ENCODE peak calls at places on chromosomes 16 and 17, in ten cellular contexts. One of them, this sample, is unnamed.

GRCh38 chr16:87108941-87109340 is 208.3 kb downstream of the C16orf95 start:
- DNase-seq in naive thymus-derived CD4-positive, alpha-beta T cell: no peak
- DNase-seq in astrocyte of the cerebellum: no peak
- DNase-seq in mucosa of descending colon: no peak
- DNase-seq in HFF-Myc: no peak
- DNase-seq in HAP-1: no peak
- DNase-seq in fibroblast of villous mesenchyme: no peak
- DNase-seq in epithelial cell of esophagus: no peak
- DNase-seq in left ventricle myocardium inferior: no peak
- DNase-seq in GM23248: peak
- DNase-seq in this sample: no peak

GRCh38 chr17:56172517-56172982 is 19.3 kb downstream of the ANKFN1 start:
- DNase-seq in naive thymus-derived CD4-positive, alpha-beta T cell: no peak
- DNase-seq in astrocyte of the cerebellum: no peak
- DNase-seq in mucosa of descending colon: no peak
- DNase-seq in HFF-Myc: no peak
- DNase-seq in HAP-1: no peak
- DNase-seq in fibroblast of villous mesenchyme: no peak
- DNase-seq in epithelial cell of esophagus: no peak
- DNase-seq in left ventricle myocardium inferior: peak
- DNase-seq in GM23248: peak
- DNase-seq in this sample: no peak

GRCh38 chr17:67478266-67479118 is 101.4 kb downstream of the PITPNC1 start:
- DNase-seq in naive thymus-derived CD4-positive, alpha-beta T cell: no peak
- DNase-seq in astrocyte of the cerebellum: no peak
- DNase-seq in mucosa of descending colon: no peak
- DNase-seq in HFF-Myc: no peak
- DNase-seq in HAP-1: no peak
- DNase-seq in fibroblast of villous mesenchyme: no peak
- DNase-seq in epithelial cell of esophagus: no peak
- DNase-seq in left ventricle myocardium inferior: no peak
- DNase-seq in GM23248: no peak
- DNase-seq in this sample: no peak

GRCh38 chr16:81148277-81148676 is 52.1 kb upstream of the GCSH start:
- DNase-seq in naive thymus-derived CD4-positive, alpha-beta T cell: no peak
- DNase-seq in astrocyte of the cerebellum: no peak
- DNase-seq in mucosa of descending colon: no peak
- DNase-seq in HFF-Myc: no peak
- DNase-seq in HAP-1: no peak
- DNase-seq in fibroblast of villous mesenchyme: no peak
- DNase-seq in epithelial cell of esophagus: no peak
- DNase-seq in left ventricle myocardium inferior: no peak
- DNase-seq in GM23248: no peak
- DNase-seq in this sample: peak

GRCh38 chr17:46818319-46818928 is at the start of gene WNT3:
- DNase-seq in naive thymus-derived CD4-positive, alpha-beta T cell: no peak
- DNase-seq in astrocyte of the cerebellum: no peak
- DNase-seq in mucosa of descending colon: no peak
- DNase-seq in HFF-Myc: no peak
- DNase-seq in HAP-1: no peak
- DNase-seq in fibroblast of villous mesenchyme: no peak
- DNase-seq in epithelial cell of esophagus: peak
- DNase-seq in left ventricle myocardium inferior: no peak
- DNase-seq in GM23248: no peak
- DNase-seq in this sample: no peak

GRCh38 chr16:86257546-86257945 is 252.8 kb upstream of the FOXF1 start:
- DNase-seq in naive thymus-derived CD4-positive, alpha-beta T cell: no peak
- DNase-seq in astrocyte of the cerebellum: no peak
- DNase-seq in mucosa of descending colon: no peak
- DNase-seq in HFF-Myc: no peak
- DNase-seq in HAP-1: no peak
- DNase-seq in fibroblast of villous mesenchyme: peak
- DNase-seq in epithelial cell of esophagus: no peak
- DNase-seq in left ventricle myocardium inferior: no peak
- DNase-seq in GM23248: no peak
- DNase-seq in this sample: no peak

GRCh38 chr16:29815032-29815721 is 775 bp upstream of the PAGR1 start:
- DNase-seq in naive thymus-derived CD4-positive, alpha-beta T cell: no peak
- DNase-seq in astrocyte of the cerebellum: no peak
- DNase-seq in mucosa of descending colon: peak
- DNase-seq in HFF-Myc: no peak
- DNase-seq in HAP-1: peak
- DNase-seq in fibroblast of villous mesenchyme: no peak
- DNase-seq in epithelial cell of esophagus: no peak
- DNase-seq in left ventricle myocardium inferior: peak
- DNase-seq in GM23248: peak
- DNase-seq in this sample: no peak

GRCh38 chr16:19245326-19245925 is 40.1 kb upstream of the CLEC19A start:
- DNase-seq in naive thymus-derived CD4-positive, alpha-beta T cell: no peak
- DNase-seq in astrocyte of the cerebellum: no peak
- DNase-seq in mucosa of descending colon: no peak
- DNase-seq in HFF-Myc: no peak
- DNase-seq in HAP-1: no peak
- DNase-seq in fibroblast of villous mesenchyme: no peak
- DNase-seq in epithelial cell of esophagus: no peak
- DNase-seq in left ventricle myocardium inferior: no peak
- DNase-seq in GM23248: no peak
- DNase-seq in this sample: no peak

DNA sequence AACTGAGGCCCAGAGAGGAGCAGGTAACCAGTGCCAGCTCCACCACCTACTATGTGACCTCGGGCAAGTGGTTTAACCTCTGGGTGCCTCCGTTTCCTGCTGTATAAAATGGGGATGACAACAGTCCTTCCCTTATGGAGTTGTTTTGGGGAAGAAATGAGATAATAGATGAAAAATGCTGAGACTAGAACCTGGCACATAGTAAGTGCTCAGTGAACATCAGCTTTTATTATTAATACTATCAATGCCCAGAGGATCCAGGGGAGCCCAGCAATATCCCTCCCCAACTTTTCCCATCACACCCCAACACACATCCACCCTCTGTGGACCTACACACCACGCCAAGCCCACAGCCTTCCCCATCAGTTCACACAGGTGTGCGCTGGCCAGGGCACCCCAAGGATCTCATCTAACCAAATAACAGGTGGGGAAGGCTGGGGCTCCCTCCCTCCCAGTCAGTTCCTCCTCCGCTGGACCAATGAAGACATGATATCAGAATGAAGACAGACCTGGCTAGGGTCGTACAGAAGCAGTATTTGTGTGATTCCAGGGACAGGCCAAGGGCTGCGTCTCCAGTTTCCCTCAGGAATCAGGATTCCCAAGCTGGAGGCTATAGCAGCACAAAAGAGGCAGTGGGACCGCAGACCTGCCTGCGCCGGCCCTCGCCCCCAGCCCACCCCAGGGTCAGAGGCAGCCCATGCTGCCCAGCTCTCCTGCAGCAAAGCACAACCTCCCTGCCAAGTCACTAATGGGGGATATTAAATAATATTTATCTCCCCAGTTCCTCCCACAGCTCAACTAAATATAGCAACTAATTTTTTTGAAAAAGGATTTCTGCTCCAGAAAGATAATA is 1.8 kb downstream of the ATP2A3 start:
- DNase-seq in naive thymus-derived CD4-positive, alpha-beta T cell: no peak
- DNase-seq in astrocyte of the cerebellum: no peak
- DNase-seq in mucosa of descending colon: no peak
- DNase-seq in HFF-Myc: no peak
- DNase-seq in HAP-1: no peak
- DNase-seq in fibroblast of villous mesenchyme: no peak
- DNase-seq in epithelial cell of esophagus: no peak
- DNase-seq in left ventricle myocardium inferior: no peak
- DNase-seq in GM23248: no peak
- DNase-seq in this sample: no peak
- H3K4me3 ChIP-seq in naive thymus-derived CD4-positive, alpha-beta T cell: peak
- H3K4me3 ChIP-seq in astrocyte of the cerebellum: no peak
- H3K4me3 ChIP-seq in mucosa of descending colon: no peak
- H3K4me3 ChIP-seq in HFF-Myc: no peak
- H3K4me3 ChIP-seq in HAP-1: no peak
- H3K4me3 ChIP-seq in fibroblast of villous mesenchyme: no peak
- H3K4me3 ChIP-seq in epithelial cell of esophagus: no peak
- H3K4me3 ChIP-seq in left ventricle myocardium inferior: peak
- H3K4me3 ChIP-seq in GM23248: no peak
- H3K4me3 ChIP-seq in this sample: no peak

GRCh38 chr17:2724783-2725164 is 13.2 kb upstream of the CLUH start:
- DNase-seq in naive thymus-derived CD4-positive, alpha-beta T cell: no peak
- DNase-seq in astrocyte of the cerebellum: no peak
- DNase-seq in mucosa of descending colon: peak
- DNase-seq in HFF-Myc: no peak
- DNase-seq in HAP-1: peak
- DNase-seq in fibroblast of villous mesenchyme: peak
- DNase-seq in epithelial cell of esophagus: peak
- DNase-seq in left ventricle myocardium inferior: no peak
- DNase-seq in GM23248: peak
- DNase-seq in this sample: peak

GRCh38 chr17:2722611-2723010 is 11.0 kb upstream of the CLUH start:
- DNase-seq in naive thymus-derived CD4-positive, alpha-beta T cell: no peak
- DNase-seq in astrocyte of the cerebellum: no peak
- DNase-seq in mucosa of descending colon: no peak
- DNase-seq in HFF-Myc: no peak
- DNase-seq in HAP-1: no peak
- DNase-seq in fibroblast of villous mesenchyme: no peak
- DNase-seq in epithelial cell of esophagus: no peak
- DNase-seq in left ventricle myocardium inferior: no peak
- DNase-seq in GM23248: no peak
- DNase-seq in this sample: no peak

GRCh38 chr17:2721603-2722002 is 10.0 kb upstream of the CLUH start:
- DNase-seq in naive thymus-derived CD4-positive, alpha-beta T cell: no peak
- DNase-seq in astrocyte of the cerebellum: no peak
- DNase-seq in mucosa of descending colon: peak
- DNase-seq in HFF-Myc: no peak
- DNase-seq in HAP-1: no peak
- DNase-seq in fibroblast of villous mesenchyme: no peak
- DNase-seq in epithelial cell of esophagus: peak
- DNase-seq in left ventricle myocardium inferior: no peak
- DNase-seq in GM23248: no peak
- DNase-seq in this sample: no peak

GRCh38 chr17:2723505-2723996 is 12.0 kb upstream of the CLUH start:
- DNase-seq in naive thymus-derived CD4-positive, alpha-beta T cell: no peak
- DNase-seq in astrocyte of the cerebellum: no peak
- DNase-seq in mucosa of descending colon: peak
- DNase-seq in HFF-Myc: no peak
- DNase-seq in HAP-1: no peak
- DNase-seq in fibroblast of villous mesenchyme: no peak
- DNase-seq in epithelial cell of esophagus: peak
- DNase-seq in left ventricle myocardium inferior: no peak
- DNase-seq in GM23248: no peak
- DNase-seq in this sample: no peak

GRCh38 chr17:2723997-2724782 is 12.6 kb upstream of the CLUH start:
- DNase-seq in naive thymus-derived CD4-positive, alpha-beta T cell: no peak
- DNase-seq in astrocyte of the cerebellum: no peak
- DNase-seq in mucosa of descending colon: peak
- DNase-seq in HFF-Myc: no peak
- DNase-seq in HAP-1: no peak
- DNase-seq in fibroblast of villous mesenchyme: no peak
- DNase-seq in epithelial cell of esophagus: peak
- DNase-seq in left ventricle myocardium inferior: peak
- DNase-seq in GM23248: peak
- DNase-seq in this sample: peak
- H3K4me3 ChIP-seq in naive thymus-derived CD4-positive, alpha-beta T cell: no peak
- H3K4me3 ChIP-seq in astrocyte of the cerebellum: peak
- H3K4me3 ChIP-seq in mucosa of descending colon: no peak
- H3K4me3 ChIP-seq in HFF-Myc: no peak
- H3K4me3 ChIP-seq in HAP-1: no peak
- H3K4me3 ChIP-seq in fibroblast of villous mesenchyme: peak
- H3K4me3 ChIP-seq in epithelial cell of esophagus: no peak
- H3K4me3 ChIP-seq in left ventricle myocardium inferior: peak
- H3K4me3 ChIP-seq in GM23248: peak
- H3K4me3 ChIP-seq in this sample: no peak

GRCh38 chr17:48589831-48590602 is at the start of gene HOXB3:
- DNase-seq in naive thymus-derived CD4-positive, alpha-beta T cell: no peak
- DNase-seq in astrocyte of the cerebellum: no peak
- DNase-seq in mucosa of descending colon: no peak
- DNase-seq in HFF-Myc: no peak
- DNase-seq in HAP-1: no peak
- DNase-seq in fibroblast of villous mesenchyme: peak
- DNase-seq in epithelial cell of esophagus: no peak
- DNase-seq in left ventricle myocardium inferior: no peak
- DNase-seq in GM23248: no peak
- DNase-seq in this sample: no peak
- H3K4me3 ChIP-seq in naive thymus-derived CD4-positive, alpha-beta T cell: no peak
- H3K4me3 ChIP-seq in astrocyte of the cerebellum: peak
- H3K4me3 ChIP-seq in mucosa of descending colon: no peak
- H3K4me3 ChIP-seq in HFF-Myc: no peak
- H3K4me3 ChIP-seq in HAP-1: no peak
- H3K4me3 ChIP-seq in fibroblast of villous mesenchyme: peak
- H3K4me3 ChIP-seq in epithelial cell of esophagus: no peak
- H3K4me3 ChIP-seq in left ventricle myocardium inferior: no peak
- H3K4me3 ChIP-seq in GM23248: no peak
- H3K4me3 ChIP-seq in this sample: no peak

GRCh38 chr17:38654411-38655398 is 20.1 kb downstream of the EPOP start:
- DNase-seq in naive thymus-derived CD4-positive, alpha-beta T cell: no peak
- DNase-seq in astrocyte of the cerebellum: no peak
- DNase-seq in mucosa of descending colon: no peak
- DNase-seq in HFF-Myc: no peak
- DNase-seq in HAP-1: no peak
- DNase-seq in fibroblast of villous mesenchyme: no peak
- DNase-seq in epithelial cell of esophagus: no peak
- DNase-seq in left ventricle myocardium inferior: no peak
- DNase-seq in GM23248: no peak
- DNase-seq in this sample: no peak

GRCh38 chr17:38659415-38659814 is 15.3 kb downstream of the EPOP start:
- DNase-seq in naive thymus-derived CD4-positive, alpha-beta T cell: no peak
- DNase-seq in astrocyte of the cerebellum: no peak
- DNase-seq in mucosa of descending colon: no peak
- DNase-seq in HFF-Myc: no peak
- DNase-seq in HAP-1: no peak
- DNase-seq in fibroblast of villous mesenchyme: no peak
- DNase-seq in epithelial cell of esophagus: no peak
- DNase-seq in left ventricle myocardium inferior: no peak
- DNase-seq in GM23248: no peak
- DNase-seq in this sample: no peak

GRCh38 chr17:38657824-38658740 is 16.7 kb downstream of the EPOP start:
- DNase-seq in naive thymus-derived CD4-positive, alpha-beta T cell: no peak
- DNase-seq in astrocyte of the cerebellum: no peak
- DNase-seq in mucosa of descending colon: peak
- DNase-seq in HFF-Myc: no peak
- DNase-seq in HAP-1: no peak
- DNase-seq in fibroblast of villous mesenchyme: no peak
- DNase-seq in epithelial cell of esophagus: no peak
- DNase-seq in left ventricle myocardium inferior: no peak
- DNase-seq in GM23248: no peak
- DNase-seq in this sample: no peak

GRCh38 chr17:38658741-38659345 is 15.9 kb downstream of the EPOP start:
- DNase-seq in naive thymus-derived CD4-positive, alpha-beta T cell: no peak
- DNase-seq in astrocyte of the cerebellum: no peak
- DNase-seq in mucosa of descending colon: peak
- DNase-seq in HFF-Myc: no peak
- DNase-seq in HAP-1: no peak
- DNase-seq in fibroblast of villous mesenchyme: no peak
- DNase-seq in epithelial cell of esophagus: no peak
- DNase-seq in left ventricle myocardium inferior: peak
- DNase-seq in GM23248: no peak
- DNase-seq in this sample: no peak

DNA sequence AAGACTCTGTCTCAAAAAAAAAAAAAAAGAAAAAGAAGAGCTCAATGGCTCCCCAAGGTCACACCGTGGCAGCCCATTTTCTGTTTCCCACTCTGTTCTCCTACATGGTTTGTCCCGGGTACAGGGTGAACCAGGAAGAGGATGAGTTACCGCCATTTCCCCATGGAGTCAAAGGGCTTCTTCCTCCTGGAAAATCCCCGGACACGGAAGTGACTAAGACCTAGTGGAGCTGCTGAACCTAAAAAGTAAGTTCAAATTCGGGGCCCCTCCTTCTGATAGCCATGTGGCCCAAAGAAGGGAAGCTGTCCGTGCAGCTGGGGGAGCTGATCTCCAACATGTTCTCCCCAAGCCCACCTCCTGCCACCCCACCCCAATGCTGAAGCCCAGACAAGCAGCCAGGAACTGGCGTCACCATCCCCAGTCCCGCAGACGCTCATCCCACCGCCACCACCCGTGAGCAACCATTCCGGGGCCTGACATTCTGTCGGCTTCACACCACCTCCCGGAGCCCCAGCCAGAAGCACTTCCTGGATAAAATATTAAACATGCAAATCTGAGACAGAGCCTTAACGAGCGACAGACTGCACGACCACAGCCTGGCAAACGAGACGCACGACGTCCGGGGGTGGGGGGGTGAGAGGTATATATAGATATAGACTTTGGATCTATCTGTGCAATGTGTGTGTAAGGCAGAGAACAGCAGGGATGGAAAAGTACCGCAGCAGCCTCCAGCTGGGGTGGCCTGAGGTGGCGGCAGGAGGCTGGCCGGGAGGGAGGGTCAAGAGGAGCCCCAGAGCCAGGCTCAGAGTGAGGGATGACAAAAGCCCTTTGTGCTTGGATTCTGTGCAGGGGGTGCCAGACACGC is 17.6 kb downstream of the EPOP start:
- DNase-seq in naive thymus-derived CD4-positive, alpha-beta T cell: no peak
- DNase-seq in astrocyte of the cerebellum: no peak
- DNase-seq in mucosa of descending colon: peak
- DNase-seq in HFF-Myc: no peak
- DNase-seq in HAP-1: no peak
- DNase-seq in fibroblast of villous mesenchyme: no peak
- DNase-seq in epithelial cell of esophagus: no peak
- DNase-seq in left ventricle myocardium inferior: no peak
- DNase-seq in GM23248: no peak
- DNase-seq in this sample: no peak
- H3K4me3 ChIP-seq in naive thymus-derived CD4-positive, alpha-beta T cell: no peak
- H3K4me3 ChIP-seq in astrocyte of the cerebellum: no peak
- H3K4me3 ChIP-seq in mucosa of descending colon: no peak
- H3K4me3 ChIP-seq in HFF-Myc: no peak
- H3K4me3 ChIP-seq in HAP-1: no peak
- H3K4me3 ChIP-seq in fibroblast of villous mesenchyme: no peak
- H3K4me3 ChIP-seq in epithelial cell of esophagus: no peak
- H3K4me3 ChIP-seq in left ventricle myocardium inferior: no peak
- H3K4me3 ChIP-seq in GM23248: no peak
- H3K4me3 ChIP-seq in this sample: no peak

This sample was measured in neuronal stem cell.